ENCODE peak calls at places on chromosomes 16 and 17, in six cellular contexts. L is PC-3, M is mammary epithelial cell, X is heart left ventricle, R is thoracic aorta, P is ovary. K is an unnamed sample.

GRCh38 chr17:81870978-81871386 is at the start of gene ARHGDIA:
- DNase-seq in R (no peak), X (no peak), L (no peak), P (no peak), M (no peak), K (no peak)

GRCh38 chr17:50361561-50362480 is 11.2 kb downstream of the MRPL27 start:
- DNase-seq in P (peak), M (peak), L (peak), X (no peak), R (no peak), K (peak)

GRCh38 chr16:23290189-23291062 is 11.7 kb upstream of the SCNN1B start:
- DNase-seq in L (peak), M (peak), P (no peak), R (no peak), X (no peak), K (no peak)

GRCh38 chr16:13333336-13333735 is 431.9 kb downstream of the SHISA9 start:
- DNase-seq in R (no peak), L (no peak), X (no peak), M (no peak), P (no peak), K (no peak)

GRCh38 chr17:35214192-35214591 is 20.0 kb upstream of the SLC35G3 start:
- DNase-seq in L (no peak), M (no peak), P (no peak), R (no peak), X (no peak), K (no peak)

GRCh38 chr17:1718362-1719165 is 5.9 kb upstream of the WDR81 start:
- DNase-seq in P (peak), L (no peak), M (no peak), R (no peak), X (no peak), K (no peak)

GRCh38 chr17:69567130-69567529 is 152.6 kb downstream of the MAP2K6 start:
- DNase-seq in L (peak), R (no peak), P (no peak), X (no peak), M (no peak), K (no peak)

GRCh38 chr16:88014201-88014781 is 63.1 kb downstream of the BANP start:
- DNase-seq in R (no peak), M (no peak), X (no peak), P (no peak), L (peak), K (no peak)

GRCh38 chr17:80940171-80941123 is 51.2 kb upstream of the CHMP6 start:
- DNase-seq in R (no peak), P (peak), M (no peak), L (no peak), X (peak), K (no peak)

GRCh38 chr16:2195316-2196161 is 866 bp downstream of the CASKIN1 start:
- DNase-seq in X (no peak), L (no peak), P (no peak), M (no peak), R (no peak), K (no peak)

GRCh38 chr16:1278456-1278855 is 22.6 kb downstream of the TPSD1 start:
- DNase-seq in M (no peak), P (no peak), L (no peak), R (no peak), X (no peak), K (no peak)

GRCh38 chr17:17064322-17064721 is 22.1 kb downstream of the MPRIP start:
- DNase-seq in X (no peak), L (no peak), M (no peak), P (no peak), R (no peak), K (no peak)

DNA sequence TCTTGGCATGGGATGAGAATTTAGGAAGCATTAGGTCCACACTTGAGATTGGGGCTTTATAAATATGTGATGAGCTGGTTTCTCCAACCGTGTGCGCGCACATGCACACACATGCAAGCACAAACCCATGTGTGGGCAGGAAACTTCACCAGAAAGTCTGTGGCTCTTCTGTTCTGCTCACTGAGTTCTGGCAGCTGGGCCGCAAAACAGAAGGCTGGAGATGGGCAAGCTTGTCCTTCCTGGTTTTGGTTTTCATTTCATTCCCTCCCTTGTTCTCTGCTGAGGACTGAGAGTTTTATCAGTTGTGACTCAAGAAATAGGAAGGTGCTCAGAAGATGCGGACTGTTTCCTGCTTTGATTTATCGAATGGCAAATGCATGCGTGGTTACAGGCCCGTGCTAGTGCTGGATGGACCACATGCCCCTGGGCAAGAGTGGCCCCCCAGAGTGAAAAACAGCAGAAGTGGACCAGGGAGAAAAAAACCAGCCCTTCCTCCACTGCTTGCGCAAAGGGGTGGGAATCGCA is 14.1 kb downstream of the MAP3K14 start:
- DNase-seq in P (peak), L (no peak), R (no peak), X (no peak), M (peak), K (no peak)
- H3K27ac ChIP-seq in P (no peak), L (no peak), R (peak), X (peak), M (peak), K (no peak)

DNA sequence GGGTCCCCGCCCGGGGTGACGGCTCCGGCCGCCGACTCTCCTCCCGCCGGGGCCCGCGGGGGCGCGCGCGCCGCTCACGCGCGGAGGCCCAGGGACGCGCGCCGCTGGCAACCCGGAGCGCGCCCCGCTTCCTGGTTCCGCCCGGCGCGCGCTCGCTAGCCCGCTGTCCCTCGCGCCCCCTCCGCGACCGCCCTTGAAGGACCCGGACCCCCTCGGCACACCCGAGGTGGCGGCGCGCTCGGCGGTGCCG is at the start of gene STAT5B:
- DNase-seq in X (peak), P (peak), R (no peak), L (no peak), M (peak), K (no peak)
- H3K27ac ChIP-seq in X (peak), P (peak), R (peak), L (no peak), M (no peak), K (no peak)

GRCh38 chr17:44198721-44199552 is 747 bp downstream of the ATXN7L3 start:
- DNase-seq in P (peak), L (peak), M (peak), X (peak), R (no peak), K (no peak)
- H3K27ac ChIP-seq in P (peak), L (peak), M (peak), X (peak), R (peak), K (peak)

DNA sequence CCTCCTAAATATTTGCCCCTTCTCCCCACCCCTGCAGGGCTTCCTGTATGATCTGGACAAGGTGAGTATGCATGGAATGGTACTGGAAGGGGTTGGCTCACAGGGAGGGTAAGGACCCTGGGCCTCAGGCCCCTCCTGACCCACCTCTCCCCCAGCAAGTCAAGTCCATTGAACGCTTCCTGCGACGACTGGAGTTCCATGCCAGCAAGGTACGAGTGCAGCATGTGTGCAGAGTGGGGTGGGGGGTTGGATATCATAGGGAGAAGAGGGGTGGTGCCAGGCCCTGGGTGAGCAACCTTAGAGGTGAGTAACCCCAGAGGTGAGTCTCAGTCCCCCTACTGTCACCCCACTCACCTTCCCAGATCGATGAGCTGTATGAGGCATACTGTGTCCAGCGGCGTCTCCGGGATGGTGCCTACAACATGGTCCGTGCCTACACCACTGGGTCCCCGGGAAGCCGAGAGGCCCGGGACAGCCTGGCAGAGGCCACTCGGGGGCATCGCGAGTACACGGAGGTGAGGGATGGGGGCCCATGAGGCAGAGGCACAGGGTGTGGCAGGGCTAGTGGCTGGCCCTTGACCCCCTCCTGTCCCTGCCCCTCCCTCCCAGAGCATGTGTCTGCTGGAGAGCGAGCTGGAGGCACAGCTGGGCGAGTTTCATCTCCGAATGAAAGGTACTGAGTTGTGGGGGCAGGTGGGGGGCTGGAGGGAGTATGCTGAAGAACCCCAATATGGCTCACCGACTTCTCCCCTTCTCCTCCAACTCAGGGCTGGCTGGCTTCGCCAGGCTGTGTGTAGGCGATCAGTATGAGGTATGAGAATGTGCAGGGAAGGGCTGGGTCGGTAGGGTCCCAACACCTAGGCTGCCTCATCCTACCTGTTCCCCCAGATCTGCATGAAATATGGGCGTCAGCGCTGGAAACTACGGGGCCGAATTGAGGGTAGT is 11.3 kb downstream of the RIPOR1 start:
- DNase-seq in X (peak), L (no peak), P (peak), M (no peak), R (no peak), K (no peak)
- H3K27ac ChIP-seq in X (peak), L (no peak), P (no peak), M (no peak), R (no peak), K (no peak)

K was measured in epithelial cell of prostate.